ENCODE peak calls at places on chromosomes 6 and 20, in five cellular contexts. A is GM23338, U is WERI-Rb-1, Y is tibial nerve, L is right atrium auricular region. N is an unnamed sample.

GRCh38 chr6:1641391-1641790 is 31.7 kb downstream of the FOXC1 start:
- DNase-seq in Y (no peak), L (no peak), U (no peak), A (no peak), N (no peak)

GRCh38 chr20:46176744-46177378 is 58.7 kb downstream of the CD40 start:
- DNase-seq in A (no peak), U (no peak), Y (no peak), L (no peak), N (no peak)

GRCh38 chr6:22149501-22150490 is 147.0 kb downstream of the PRL start:
- DNase-seq in U (peak), Y (no peak), A (no peak), L (no peak), N (peak)

GRCh38 chr6:14072084-14072483 is 45.5 kb upstream of the CD83 start:
- DNase-seq in A (no peak), Y (no peak), U (no peak), L (no peak), N (no peak)

GRCh38 chr6:82484737-82485650 is 121.4 kb downstream of the TPBG start:
- DNase-seq in L (no peak), U (no peak), A (no peak), Y (no peak), N (no peak)

GRCh38 chr20:25056601-25057233 is 1.2 kb downstream of the ACSS1 start:
- DNase-seq in A (no peak), U (no peak), Y (no peak), L (no peak), N (no peak)

GRCh38 chr6:103687430-103687829 is 1172.3 kb downstream of the HACE1 start:
- DNase-seq in L (no peak), A (peak), Y (no peak), U (no peak), N (no peak)

GRCh38 chr20:51338692-51339440 is 203.7 kb downstream of the NFATC2 start:
- DNase-seq in Y (no peak), U (no peak), A (no peak), L (no peak), N (no peak)

GRCh38 chr6:130008236-130008873 is 10.0 kb upstream of the L3MBTL3 start:
- DNase-seq in A (no peak), U (no peak), Y (no peak), L (no peak), N (no peak)

GRCh38 chr6:16505711-16506362 is 255.4 kb downstream of the ATXN1 start:
- DNase-seq in Y (no peak), L (no peak), A (no peak), U (no peak), N (peak)

DNA sequence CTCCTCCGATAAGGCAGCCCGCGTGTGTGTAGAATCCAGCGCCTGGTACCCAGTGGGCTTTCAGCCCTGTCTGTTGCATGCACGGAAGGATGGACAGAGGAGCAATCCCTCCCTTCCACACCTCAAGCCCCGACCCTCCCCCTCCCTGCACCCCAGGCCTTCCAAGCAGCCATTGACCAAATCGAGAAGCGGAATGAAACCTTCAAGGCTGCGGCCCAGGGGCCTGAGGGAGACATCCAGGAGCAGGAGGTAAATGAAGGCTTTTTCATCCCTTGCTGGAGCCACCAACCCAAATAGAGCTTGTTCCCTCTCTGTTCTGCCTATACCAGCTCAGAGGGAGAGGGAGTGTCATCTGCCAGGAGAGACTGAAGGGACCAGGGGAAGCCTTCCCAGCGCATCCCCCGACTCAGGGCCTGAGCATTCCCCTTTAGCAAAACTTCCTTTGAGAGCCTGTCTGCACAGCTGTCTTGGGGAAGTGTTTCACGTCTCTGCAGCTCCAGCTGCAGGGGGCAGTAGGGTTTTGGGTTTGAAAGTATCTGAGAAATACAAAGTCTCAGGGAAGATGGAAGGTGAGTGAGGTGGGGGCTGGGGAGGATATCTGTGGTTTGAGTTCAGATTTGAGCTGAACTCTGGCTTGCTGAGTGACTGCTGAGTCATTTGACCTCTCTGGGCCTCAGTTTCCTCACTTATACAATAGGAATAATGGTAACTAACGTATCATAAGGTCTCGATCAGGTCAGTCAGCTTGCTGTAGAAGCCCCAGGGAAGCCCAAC is 16.1 kb downstream of the FGD2 start:
- DNase-seq in Y (no peak), U (peak), L (no peak), A (peak), N (no peak)
- TF ChIP-seq CTCF in Y (peak), U (peak), L (no peak), A (peak), N (no peak)

DNA sequence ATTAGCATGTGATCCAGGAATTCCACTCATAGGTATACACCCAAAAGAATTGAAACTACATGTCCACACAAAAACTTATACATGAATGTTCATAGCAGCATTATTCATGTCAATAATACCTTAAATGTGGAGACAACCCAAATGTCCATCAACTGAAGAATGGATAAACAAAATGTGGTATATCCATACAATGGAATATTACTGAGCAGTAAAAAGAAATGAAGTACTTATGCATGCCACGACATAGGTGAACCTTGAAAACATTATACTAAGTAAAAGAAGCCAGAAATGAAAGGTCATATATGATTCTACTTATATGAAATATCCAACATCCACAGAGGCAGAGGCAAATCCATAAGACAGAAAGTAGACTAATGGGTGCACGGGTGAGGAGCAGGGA is 159.9 kb downstream of the UNC5CL start:
- DNase-seq in U (no peak), L (no peak), A (no peak), Y (no peak), N (no peak)
- H3K27ac ChIP-seq in U (no peak), L (no peak), A (no peak), Y (no peak), N (no peak)

DNA sequence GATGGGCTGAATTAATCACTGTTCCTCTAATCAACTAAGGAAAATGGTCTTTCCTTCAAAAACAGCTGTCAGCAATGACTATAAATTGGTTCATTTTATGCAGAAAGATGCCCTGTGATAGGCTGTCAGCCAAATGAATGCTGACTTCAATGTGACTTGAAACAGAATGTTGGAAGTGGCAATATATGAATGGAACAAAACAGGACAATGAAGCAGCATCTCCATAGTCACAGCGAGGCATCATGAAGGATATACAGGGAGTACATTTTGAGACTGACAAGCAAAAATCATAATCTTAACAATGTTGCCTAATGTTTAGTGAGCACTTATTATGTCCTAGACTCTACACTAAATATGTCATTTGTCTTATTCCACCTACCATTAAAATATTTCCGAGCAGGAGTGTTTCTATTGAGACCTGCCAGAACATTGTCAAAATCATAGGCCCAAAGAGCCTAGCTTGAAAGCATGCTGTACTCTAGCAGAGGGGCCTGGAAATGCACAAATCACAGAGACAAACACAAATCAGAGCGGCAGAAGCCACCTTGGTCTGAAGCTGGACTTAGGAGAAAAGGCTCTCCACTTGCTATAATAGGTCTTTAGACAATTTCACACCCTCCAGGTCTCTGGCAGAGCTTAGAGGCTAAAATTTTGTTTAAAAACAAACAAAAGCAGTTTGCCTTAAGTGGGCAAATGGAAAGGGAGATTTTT is 63.3 kb downstream of the FAM50B start:
- DNase-seq in U (no peak), A (no peak), Y (no peak), L (peak), N (no peak)
- H3K4me3 ChIP-seq in U (no peak), A (no peak), Y (no peak), L (no peak), N (no peak)

GRCh38 chr20:62362590-62362940 is 4.5 kb downstream of the LAMA5 start:
- DNase-seq in U (peak), Y (no peak), A (no peak), L (no peak), N (no peak)

GRCh38 chr20:62361799-62362589 is 5.1 kb downstream of the LAMA5 start:
- DNase-seq in L (no peak), A (peak), Y (no peak), U (no peak), N (no peak)

GRCh38 chr20:62363920-62364851 is 2.9 kb downstream of the LAMA5 start:
- DNase-seq in Y (no peak), U (peak), L (no peak), A (peak), N (no peak)

GRCh38 chr20:62364911-62365736 is 2.0 kb downstream of the LAMA5 start:
- DNase-seq in A (no peak), U (peak), Y (no peak), L (peak), N (no peak)

DNA sequence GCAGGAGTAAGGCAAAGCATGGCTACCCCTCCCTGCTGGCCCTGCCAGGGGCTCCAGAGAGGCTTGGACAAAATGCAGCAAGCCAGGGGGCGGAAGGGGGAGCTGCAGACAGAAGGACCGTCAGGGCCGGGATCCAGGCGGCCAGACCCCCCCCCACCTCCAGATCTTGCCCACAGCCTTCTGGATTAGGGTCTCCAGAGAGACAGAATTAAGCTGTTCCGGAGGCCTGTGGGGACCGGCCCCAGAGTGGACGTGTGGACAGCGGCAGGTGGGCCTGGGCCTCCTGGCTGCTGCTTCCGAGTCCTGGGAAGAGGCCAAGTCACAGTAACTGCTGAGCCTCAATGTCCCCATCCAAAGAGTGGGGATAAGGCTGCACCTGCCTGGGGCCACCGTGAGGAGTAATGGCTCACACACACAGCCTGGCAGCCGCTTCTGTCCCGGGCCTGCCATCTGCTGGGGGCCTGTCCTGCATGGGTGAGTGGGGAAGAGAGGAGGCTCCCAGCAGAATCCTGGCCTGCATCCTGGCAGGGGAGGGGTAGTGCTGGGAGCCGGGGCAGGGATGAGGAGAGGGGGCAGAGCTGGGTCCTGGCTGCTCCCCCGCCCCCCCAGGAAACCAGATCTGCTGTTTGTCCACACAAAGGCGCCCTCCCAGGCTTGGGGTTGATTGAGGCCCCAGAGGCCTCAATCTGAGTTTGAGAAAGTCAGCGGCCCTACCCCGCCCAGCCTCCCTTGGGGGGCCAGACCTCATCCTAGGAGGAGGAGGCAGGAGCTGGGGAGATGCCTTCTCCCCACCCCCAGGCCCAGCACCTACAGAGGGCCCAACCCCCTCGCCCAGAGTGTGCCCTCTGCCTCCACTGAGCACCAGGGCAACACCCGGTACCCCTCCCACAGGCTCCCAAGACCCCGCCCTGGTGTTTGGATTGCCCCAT is 3.9 kb downstream of the LAMA5 start:
- DNase-seq in A (peak), Y (no peak), U (peak), L (no peak), N (no peak)
- TF ChIP-seq CTCF in A (no peak), Y (no peak), U (peak), L (no peak), N (no peak)

GRCh38 chr6:158819977-158820632 is 937 bp upstream of the EZR start:
- DNase-seq in U (no peak), Y (no peak), L (peak), A (no peak), N (no peak)

GRCh38 chr6:158826819-158827501 is 7.8 kb upstream of the EZR start:
- DNase-seq in Y (no peak), A (no peak), U (no peak), L (no peak), N (no peak)

GRCh38 chr6:158825951-158826306 is 6.8 kb upstream of the EZR start:
- DNase-seq in Y (no peak), L (no peak), U (no peak), A (no peak), N (no peak)

GRCh38 chr6:158828807-158829206 is 9.6 kb upstream of the EZR start:
- DNase-seq in L (no peak), U (no peak), A (no peak), Y (no peak), N (no peak)

DNA sequence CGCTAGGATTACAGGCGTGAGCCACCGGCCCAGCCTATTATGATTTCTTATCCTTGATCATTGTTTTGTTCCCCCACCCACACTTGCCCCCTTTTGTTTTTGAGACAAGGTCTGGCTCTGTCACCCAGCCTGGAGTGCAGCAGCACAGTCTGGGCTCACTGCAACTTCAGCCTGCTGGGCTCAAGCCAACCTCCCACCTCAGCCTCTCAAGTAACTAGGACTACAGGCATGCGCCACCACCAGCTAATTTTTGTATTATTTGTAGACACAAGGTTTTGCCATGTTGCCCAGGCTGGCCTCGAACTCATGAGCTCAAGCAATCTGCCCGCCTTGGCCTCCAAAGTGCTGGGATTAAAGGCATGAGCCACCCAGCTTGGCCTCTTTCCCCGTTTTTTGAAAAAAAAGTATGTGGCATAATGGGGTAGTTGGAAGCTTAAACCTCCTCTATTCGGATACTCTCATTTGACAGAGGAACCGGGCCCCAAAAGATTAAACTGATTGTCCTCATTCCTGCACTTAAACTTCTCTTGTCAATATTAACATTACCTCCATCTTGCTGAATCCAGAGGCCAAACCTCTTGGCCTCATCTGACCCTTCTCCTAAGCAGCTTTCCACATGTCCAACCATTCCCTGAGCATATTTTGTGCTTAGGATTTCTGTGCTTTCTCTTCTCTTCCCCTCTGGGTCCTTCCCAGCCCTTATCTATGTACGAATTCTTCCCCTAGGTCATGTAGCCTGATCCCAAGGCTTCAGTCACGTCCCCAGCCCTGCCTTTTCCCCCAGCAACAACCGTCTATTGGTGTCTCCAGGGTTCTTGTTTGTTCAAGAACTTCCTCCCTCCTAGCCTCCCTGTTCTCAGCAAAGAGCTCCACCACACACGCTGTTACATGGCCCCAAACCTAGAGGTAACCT is 6.1 kb upstream of the EZR start:
- DNase-seq in U (no peak), L (no peak), A (no peak), Y (no peak), N (no peak)
- H3K27ac ChIP-seq in U (no peak), L (peak), A (no peak), Y (peak), N (no peak)